ENCODE peak calls at places on chromosomes 6 and 20, in eight cellular contexts. I is HFF-Myc, A is left ventricle myocardium inferior, H is fibroblast of pulmonary artery, P is GM20000, M is OCI-LY7, J is progenitor cell of endocrine pancreas, L is A549. W is an unnamed sample.

GRCh38 chr6:12296255-12296573 is 6.1 kb downstream of the EDN1 start:
- DNase-seq in I (peak), A (no peak), H (peak), P (no peak), M (no peak), J (no peak), L (peak), W (peak)

GRCh38 chr6:7910654-7911344 is at the start of gene TXNDC5:
- DNase-seq in I (no peak), A (peak), H (peak), P (peak), M (peak), J (peak), L (peak), W (peak)

GRCh38 chr6:160974304-160974771 is 17.2 kb upstream of the MAP3K4 start:
- DNase-seq in I (peak), A (peak), H (peak), P (no peak), M (no peak), J (no peak), L (no peak), W (peak)

GRCh38 chr6:127522714-127523113 is 3.6 kb upstream of the MTCL3 start:
- DNase-seq in I (no peak), A (no peak), H (no peak), P (no peak), M (no peak), J (no peak), L (peak), W (no peak)

GRCh38 chr6:88422831-88423230 is 256.7 kb upstream of the CNR1 start:
- DNase-seq in I (no peak), A (no peak), H (no peak), P (no peak), M (no peak), J (no peak), L (peak), W (no peak)

GRCh38 chr6:1477432-1478090 is 88.2 kb downstream of the FOXF2 start:
- DNase-seq in I (peak), A (no peak), H (peak), P (no peak), M (no peak), J (no peak), L (peak), W (peak)

GRCh38 chr6:3457710-3458605 is 1.1 kb upstream of the SLC22A23 start:
- DNase-seq in I (no peak), A (no peak), H (no peak), P (no peak), M (no peak), J (no peak), L (peak), W (no peak)

GRCh38 chr6:29680904-29681303 is at the start of gene ZFP57:
- DNase-seq in I (no peak), A (no peak), H (no peak), P (no peak), M (no peak), J (no peak), L (no peak), W (no peak)

GRCh38 chr6:14193524-14193923 is 76.0 kb downstream of the CD83 start:
- DNase-seq in I (no peak), A (no peak), H (no peak), P (no peak), M (no peak), J (no peak), L (no peak), W (no peak)

GRCh38 chr6:166957087-166957804 is 896 bp upstream of the RNASET2 start:
- DNase-seq in I (no peak), A (peak), H (no peak), P (peak), M (peak), J (peak), L (no peak), W (no peak)

GRCh38 chr6:50791900-50792508 is 26.7 kb upstream of the TFAP2B start:
- DNase-seq in I (no peak), A (no peak), H (peak), P (peak), M (peak), J (no peak), L (peak), W (no peak)

GRCh38 chr6:33416386-33417126 is 1.4 kb downstream of the CUTA start:
- DNase-seq in I (no peak), A (no peak), H (no peak), P (no peak), M (no peak), J (no peak), L (no peak), W (no peak)

GRCh38 chr6:139644821-139645220 is 270.4 kb upstream of the CITED2 start:
- DNase-seq in I (peak), A (no peak), H (peak), P (no peak), M (no peak), J (no peak), L (no peak), W (no peak)

GRCh38 chr6:90983462-90983861 is 396.6 kb upstream of the MAP3K7 start:
- DNase-seq in I (no peak), A (no peak), H (no peak), P (no peak), M (no peak), J (no peak), L (no peak), W (no peak)

GRCh38 chr6:163635731-163636344 is 221.3 kb downstream of the QKI start:
- DNase-seq in I (no peak), A (no peak), H (no peak), P (no peak), M (no peak), J (no peak), L (no peak), W (no peak)

GRCh38 chr20:1308702-1309095 is 20.2 kb downstream of the SDCBP2 start:
- DNase-seq in I (no peak), A (no peak), H (no peak), P (no peak), M (no peak), J (no peak), L (no peak), W (no peak)

GRCh38 chr6:34560366-34561226 is 4.5 kb upstream of the SPDEF start:
- DNase-seq in I (peak), A (peak), H (peak), P (no peak), M (no peak), J (no peak), L (no peak), W (no peak)

GRCh38 chr20:5220334-5221077 is 93.7 kb downstream of the CDS2 start:
- DNase-seq in I (no peak), A (no peak), H (peak), P (no peak), M (no peak), J (no peak), L (no peak), W (no peak)

GRCh38 chr6:7047966-7048365 is 59.8 kb upstream of the RREB1 start:
- DNase-seq in I (no peak), A (no peak), H (peak), P (no peak), M (no peak), J (no peak), L (peak), W (no peak)

GRCh38 chr6:120774275-120774674 is 560.0 kb downstream of the TBC1D32 start:
- DNase-seq in I (no peak), A (no peak), H (peak), P (no peak), M (no peak), J (no peak), L (no peak), W (no peak)

GRCh38 chr6:137161975-137162374 is 11.5 kb downstream of the IL22RA2 start:
- DNase-seq in I (no peak), A (no peak), H (no peak), P (no peak), M (no peak), J (no peak), L (no peak), W (no peak)

GRCh38 chr6:11604215-11604614 is 66.7 kb downstream of the TMEM170B start:
- DNase-seq in I (no peak), A (no peak), H (no peak), P (no peak), M (no peak), J (no peak), L (no peak), W (no peak)

GRCh38 chr6:88302769-88303230 is 136.7 kb upstream of the CNR1 start:
- DNase-seq in I (no peak), A (no peak), H (no peak), P (no peak), M (no peak), J (no peak), L (no peak), W (no peak)

GRCh38 chr20:5714261-5715041 is 35.8 kb upstream of the SHLD1 start:
- DNase-seq in I (no peak), A (no peak), H (peak), P (no peak), M (peak), J (no peak), L (peak), W (no peak)

GRCh38 chr6:113672691-113673149 is 184.4 kb upstream of the MARCKS start:
- DNase-seq in I (no peak), A (peak), H (peak), P (no peak), M (no peak), J (no peak), L (no peak), W (peak)

GRCh38 chr6:82363368-82364086 is at the start of gene TPBG:
- DNase-seq in I (peak), A (peak), H (peak), P (peak), M (no peak), J (peak), L (peak), W (no peak)

GRCh38 chr20:6812530-6812929 is 45.0 kb downstream of the BMP2 start:
- DNase-seq in I (no peak), A (no peak), H (no peak), P (no peak), M (no peak), J (no peak), L (no peak), W (no peak)

GRCh38 chr6:169224716-169225115 is 28.9 kb downstream of the THBS2 start:
- DNase-seq in I (no peak), A (no peak), H (no peak), P (no peak), M (no peak), J (no peak), L (no peak), W (no peak)

GRCh38 chr6:105359419-105360366 is 43.2 kb downstream of the PREP start:
- DNase-seq in I (peak), A (no peak), H (peak), P (no peak), M (no peak), J (no peak), L (peak), W (peak)

GRCh38 chr6:16523550-16524379 is 237.5 kb downstream of the ATXN1 start:
- DNase-seq in I (no peak), A (no peak), H (peak), P (no peak), M (no peak), J (no peak), L (no peak), W (peak)

GRCh38 chr6:108948252-108948651 is 100.0 kb downstream of the ARMC2 start:
- DNase-seq in I (no peak), A (no peak), H (no peak), P (no peak), M (no peak), J (no peak), L (no peak), W (no peak)

GRCh38 chr6:150008588-150008987 is 16.7 kb downstream of the RAET1L start:
- DNase-seq in I (no peak), A (no peak), H (no peak), P (no peak), M (no peak), J (no peak), L (no peak), W (no peak)

GRCh38 chr6:34672657-34673043 is 23.9 kb downstream of the ILRUN start:
- DNase-seq in I (no peak), A (no peak), H (no peak), P (no peak), M (no peak), J (no peak), L (no peak), W (no peak)

GRCh38 chr6:125188037-125188436 is 34.5 kb downstream of the TPD52L1 start:
- DNase-seq in I (no peak), A (no peak), H (peak), P (no peak), M (no peak), J (no peak), L (no peak), W (no peak)

GRCh38 chr6:22956029-22956715 is 386.8 kb downstream of the HDGFL1 start:
- DNase-seq in I (no peak), A (no peak), H (no peak), P (no peak), M (no peak), J (no peak), L (no peak), W (no peak)

GRCh38 chr6:148263010-148263409 is 79.6 kb upstream of the SASH1 start:
- DNase-seq in I (no peak), A (no peak), H (no peak), P (no peak), M (no peak), J (no peak), L (peak), W (no peak)

GRCh38 chr6:138211048-138211581 is 7.2 kb downstream of the PBOV1 start:
- DNase-seq in I (no peak), A (no peak), H (no peak), P (no peak), M (no peak), J (no peak), L (peak), W (no peak)
- TF ChIP-seq CTCF in I (no peak), A (peak), H (no peak), P (no peak), M (no peak), J (no peak), L (no peak), W (no peak)

GRCh38 chr20:61724376-61724775 is 341.3 kb downstream of the TAF4 start:
- DNase-seq in I (no peak), A (no peak), H (no peak), P (no peak), M (no peak), J (no peak), L (peak), W (no peak)
- TF ChIP-seq CTCF in I (peak), A (peak), H (no peak), P (peak), M (peak), J (peak), L (peak), W (peak)

GRCh38 chr6:80607814-80608391 is 501.4 kb downstream of the BCKDHB start:
- DNase-seq in I (peak), A (no peak), H (peak), P (no peak), M (no peak), J (no peak), L (peak), W (peak)

GRCh38 chr6:80610821-80611220 is 504.4 kb downstream of the BCKDHB start:
- DNase-seq in I (peak), A (no peak), H (peak), P (no peak), M (no peak), J (no peak), L (peak), W (no peak)

GRCh38 chr6:80608881-80609280 is 502.4 kb downstream of the BCKDHB start:
- DNase-seq in I (no peak), A (no peak), H (peak), P (no peak), M (no peak), J (no peak), L (no peak), W (no peak)

DNA sequence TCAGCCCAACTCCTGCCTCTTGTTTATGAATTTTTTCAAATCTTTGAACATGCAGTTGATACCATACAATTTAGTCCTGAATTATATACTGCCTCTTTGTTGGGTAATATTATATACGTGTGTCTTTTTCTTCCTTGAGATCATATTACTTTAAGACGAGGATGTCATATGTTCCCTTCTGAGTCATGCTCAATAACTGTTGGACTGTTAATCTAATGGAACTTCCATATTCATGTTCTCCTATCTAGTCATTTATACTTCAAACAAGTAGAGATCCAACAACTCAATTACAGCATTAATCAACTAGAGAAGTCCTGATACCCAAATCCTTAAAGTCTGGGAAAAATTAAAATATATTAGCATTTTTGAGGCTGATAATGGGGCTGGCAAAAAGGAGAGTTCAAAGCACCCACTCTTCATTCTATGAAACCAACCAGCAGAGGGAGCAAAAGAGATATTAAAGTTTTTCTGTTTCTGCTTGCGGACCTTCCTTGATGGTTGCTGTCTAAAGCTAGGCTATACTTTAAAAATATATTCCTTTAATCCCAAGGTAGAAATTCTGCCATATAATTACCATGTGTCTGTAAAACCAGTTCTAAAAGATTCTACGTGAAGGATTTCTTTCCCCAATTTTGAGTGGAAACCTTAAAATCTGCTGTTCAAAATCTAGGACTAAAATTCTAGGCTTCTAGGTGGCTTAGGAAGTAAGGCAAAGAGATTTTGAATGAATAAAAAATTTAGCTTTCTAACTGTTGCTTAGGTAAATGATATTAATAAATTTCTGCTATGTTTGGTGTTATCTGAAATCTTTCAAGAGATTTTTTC is 498.9 kb downstream of the BCKDHB start:
- DNase-seq in I (peak), A (no peak), H (peak), P (no peak), M (no peak), J (no peak), L (peak), W (no peak)
- TF ChIP-seq CTCF in I (peak), A (peak), H (peak), P (no peak), M (peak), J (peak), L (peak), W (peak)

GRCh38 chr6:118893882-118894424 is at the start of gene ASF1A:
- DNase-seq in I (peak), A (peak), H (peak), P (peak), M (peak), J (peak), L (peak), W (peak)
- TF ChIP-seq CTCF in I (peak), A (peak), H (peak), P (peak), M (peak), J (peak), L (peak), W (peak)

GRCh38 chr6:158972241-158973233 is 27.5 kb downstream of the RSPH3 start:
- DNase-seq in I (peak), A (no peak), H (peak), P (peak), M (peak), J (no peak), L (peak), W (peak)
- TF ChIP-seq CTCF in I (peak), A (peak), H (peak), P (no peak), M (peak), J (peak), L (peak), W (peak)

W was measured in AG09319.